ENCODE peak calls at places on chromosomes 5 and 9, in ten cellular contexts. D is GM23248, S is A549, E is neural progenitor cell, Y is GM23338, J is pancreas, W is upper lobe of right lung, P is thyroid gland, A is adrenal gland, M is Peyer's patch. N is an unnamed sample. For H3K4me1, the result is how much of the 10 kb centered on the place peaks cover.

GRCh38 chr5:158320178-158320674 is 461.3 kb upstream of the CLINT1 start:
- DNase-seq in D (no peak), S (no peak), E (no peak), Y (no peak), J (no peak), W (no peak), P (no peak), A (no peak), M (no peak), N (no peak)

GRCh38 chr5:158812381-158812780 is 287.3 kb downstream of the EBF1 start:
- DNase-seq in D (no peak), S (no peak), E (no peak), Y (peak), J (no peak), W (no peak), P (peak), A (peak), M (peak), N (no peak)

GRCh38 chr5:177131352-177131710 is 2.2 kb upstream of the NSD1 start:
- DNase-seq in D (no peak), S (no peak), E (no peak), Y (no peak), J (no peak), W (peak), P (no peak), A (no peak), M (no peak), N (no peak)

GRCh38 chr5:34059997-34060396 is 17.0 kb upstream of the C1QTNF3 start:
- DNase-seq in D (peak), S (no peak), E (no peak), Y (no peak), J (no peak), W (no peak), P (no peak), A (no peak), M (no peak), N (no peak)

GRCh38 chr5:99814311-99815063 is 720.7 kb upstream of the FAM174A start:
- DNase-seq in D (no peak), S (no peak), E (no peak), Y (no peak), J (no peak), W (no peak), P (no peak), A (no peak), M (no peak), N (no peak)

GRCh38 chr9:89553451-89554020 is 51.3 kb upstream of the GADD45G start:
- DNase-seq in D (no peak), S (no peak), E (no peak), Y (no peak), J (no peak), W (no peak), P (no peak), A (no peak), M (no peak), N (no peak)

GRCh38 chr5:29367176-29367833 is 1826.2 kb upstream of the CDH6 start:
- DNase-seq in D (no peak), S (no peak), E (peak), Y (peak), J (no peak), W (no peak), P (no peak), A (no peak), M (no peak), N (no peak)

GRCh38 chr9:26744362-26744965 is 148.1 kb downstream of the CAAP1 start:
- DNase-seq in D (peak), S (peak), E (peak), Y (peak), J (no peak), W (no peak), P (no peak), A (no peak), M (no peak), N (no peak)

GRCh38 chr5:167049043-167049663 is 1242.3 kb upstream of the WWC1 start:
- DNase-seq in D (peak), S (peak), E (peak), Y (peak), J (peak), W (no peak), P (peak), A (peak), M (no peak), N (no peak)

GRCh38 chr5:19886123-19886921 is 101.7 kb downstream of the CDH18 start:
- DNase-seq in D (peak), S (no peak), E (no peak), Y (no peak), J (no peak), W (no peak), P (no peak), A (no peak), M (no peak), N (no peak)

GRCh38 chr5:100900142-100900795 is 2.8 kb downstream of the ST8SIA4 start:
- DNase-seq in D (peak), S (no peak), E (peak), Y (peak), J (peak), W (peak), P (no peak), A (no peak), M (peak), N (peak)

GRCh38 chr5:36414869-36415282 is 113.2 kb upstream of the RANBP3L start:
- DNase-seq in D (peak), S (no peak), E (peak), Y (peak), J (no peak), W (no peak), P (no peak), A (no peak), M (no peak), N (no peak)

GRCh38 chr5:40270274-40270855 is 409.4 kb upstream of the PTGER4 start:
- DNase-seq in D (no peak), S (no peak), E (no peak), Y (no peak), J (no peak), W (no peak), P (no peak), A (no peak), M (no peak), N (no peak)

GRCh38 chr5:124647393-124647792 is 99.0 kb downstream of the ZNF608 start:
- DNase-seq in D (no peak), S (no peak), E (no peak), Y (no peak), J (no peak), W (no peak), P (no peak), A (no peak), M (no peak), N (no peak)

GRCh38 chr5:34736445-34737119 is 80.5 kb downstream of the RAI14 start:
- DNase-seq in D (peak), S (no peak), E (no peak), Y (peak), J (no peak), W (no peak), P (no peak), A (no peak), M (no peak), N (no peak)

GRCh38 chr5:148645527-148645926 is 8.8 kb downstream of the HTR4 start:
- DNase-seq in D (no peak), S (no peak), E (no peak), Y (no peak), J (no peak), W (no peak), P (no peak), A (no peak), M (no peak), N (no peak)

GRCh38 chr5:94613583-94613982 is 4.8 kb downstream of the KIAA0825 start:
- DNase-seq in D (peak), S (peak), E (peak), Y (peak), J (no peak), W (no peak), P (no peak), A (no peak), M (no peak), N (no peak)

GRCh38 chr9:95438958-95439357 is 77.8 kb downstream of the PTCH1 start:
- DNase-seq in D (no peak), S (no peak), E (no peak), Y (no peak), J (no peak), W (no peak), P (no peak), A (no peak), M (no peak), N (no peak)

GRCh38 chr5:32280656-32281081 is 32.1 kb downstream of the MTMR12 start:
- DNase-seq in D (no peak), S (no peak), E (no peak), Y (no peak), J (no peak), W (no peak), P (no peak), A (no peak), M (no peak), N (no peak)

GRCh38 chr5:111735829-111736228 is 21.2 kb downstream of the NREP start:
- DNase-seq in D (peak), S (no peak), E (no peak), Y (peak), J (no peak), W (no peak), P (peak), A (peak), M (no peak), N (no peak)

GRCh38 chr9:92650839-92651621 is 18.9 kb downstream of the IPPK start:
- DNase-seq in D (peak), S (no peak), E (no peak), Y (no peak), J (no peak), W (peak), P (no peak), A (no peak), M (no peak), N (peak)

GRCh38 chr9:134548618-134549017 is 93.0 kb upstream of the COL5A1 start:
- DNase-seq in D (no peak), S (no peak), E (no peak), Y (no peak), J (no peak), W (peak), P (no peak), A (no peak), M (no peak), N (peak)

GRCh38 chr9:20854444-20854843 is 170.4 kb downstream of the FOCAD start:
- DNase-seq in D (peak), S (no peak), E (no peak), Y (no peak), J (no peak), W (no peak), P (no peak), A (no peak), M (no peak), N (no peak)

GRCh38 chr5:83151821-83152220 is 74.5 kb downstream of the XRCC4 start:
- DNase-seq in D (peak), S (no peak), E (no peak), Y (no peak), J (no peak), W (no peak), P (no peak), A (no peak), M (no peak), N (no peak)

GRCh38 chr5:145958463-145958862 is 22.1 kb downstream of the SH3RF2 start:
- DNase-seq in D (no peak), S (no peak), E (no peak), Y (no peak), J (no peak), W (no peak), P (no peak), A (no peak), M (no peak), N (no peak)

GRCh38 chr5:23507278-23507685 is at the start of gene PRDM9:
- DNase-seq in D (peak), S (peak), E (no peak), Y (peak), J (peak), W (peak), P (peak), A (peak), M (no peak), N (peak)

GRCh38 chr5:73451218-73452130 is 2.9 kb upstream of the FOXD1 start:
- DNase-seq in D (peak), S (no peak), E (peak), Y (peak), J (peak), W (peak), P (peak), A (peak), M (peak), N (peak)

GRCh38 chr5:93677344-93678021 is 63.9 kb downstream of the POU5F2 start:
- DNase-seq in D (peak), S (no peak), E (peak), Y (peak), J (peak), W (no peak), P (peak), A (peak), M (no peak), N (peak)

GRCh38 chr5:38193015-38193581 is 65.3 kb upstream of the EGFLAM start:
- DNase-seq in D (peak), S (peak), E (peak), Y (peak), J (peak), W (peak), P (peak), A (peak), M (peak), N (peak)

GRCh38 chr5:172771439-172772111 is 580 bp upstream of the DUSP1 start:
- DNase-seq in D (peak), S (no peak), E (no peak), Y (no peak), J (no peak), W (no peak), P (peak), A (no peak), M (peak), N (no peak)

GRCh38 chr5:135072357-135073247 is 38.6 kb upstream of the PITX1 start:
- DNase-seq in D (no peak), S (no peak), E (peak), Y (peak), J (no peak), W (peak), P (no peak), A (no peak), M (no peak), N (no peak)

GRCh38 chr9:26191711-26192110 is 513.5 kb upstream of the TUSC1 start:
- DNase-seq in D (no peak), S (no peak), E (no peak), Y (no peak), J (no peak), W (no peak), P (no peak), A (no peak), M (no peak), N (no peak)

GRCh38 chr5:176789873-176790615 is 20.3 kb upstream of the UNC5A start:
- DNase-seq in D (peak), S (no peak), E (no peak), Y (no peak), J (no peak), W (no peak), P (no peak), A (no peak), M (no peak), N (no peak)

GRCh38 chr5:74950836-74951515 is 84.8 kb upstream of the FAM169A start:
- DNase-seq in D (peak), S (no peak), E (no peak), Y (no peak), J (no peak), W (no peak), P (no peak), A (no peak), M (no peak), N (no peak)

GRCh38 chr9:1606253-1606652 is 408.9 kb upstream of the SMARCA2 start:
- DNase-seq in D (no peak), S (no peak), E (no peak), Y (no peak), J (no peak), W (no peak), P (no peak), A (no peak), M (no peak), N (no peak)

GRCh38 chr5:109866051-109866450 is 176.3 kb downstream of the MAN2A1 start:
- DNase-seq in D (peak), S (no peak), E (no peak), Y (no peak), J (no peak), W (no peak), P (no peak), A (no peak), M (no peak), N (no peak)

GRCh38 chr9:99120256-99120655 is 15.3 kb downstream of the TGFBR1 start:
- DNase-seq in D (no peak), S (no peak), E (no peak), Y (no peak), J (no peak), W (no peak), P (no peak), A (no peak), M (no peak), N (no peak)
- H3K4me1 ChIP-seq in D (under half), S (under half), E (under half), Y (under half), J (under half), W (under half), P (under half), A (under half), M (under half), N (half or more)

GRCh38 chr5:96933764-96934163 is 2.1 kb upstream of the LNPEP start:
- DNase-seq in D (peak), S (no peak), E (no peak), Y (no peak), J (no peak), W (no peak), P (no peak), A (no peak), M (no peak), N (no peak)
- H3K4me1 ChIP-seq in D (under half), S (under half), E (under half), Y (under half), J (under half), W (under half), P (under half), A (under half), M (under half), N (under half)

GRCh38 chr5:139569276-139569955 is 8.3 kb downstream of the UBE2D2 start:
- DNase-seq in D (peak), S (no peak), E (no peak), Y (no peak), J (no peak), W (no peak), P (no peak), A (no peak), M (no peak), N (no peak)
- H3K4me1 ChIP-seq in D (under half), S (under half), E (under half), Y (under half), J (under half), W (half or more), P (under half), A (half or more), M (under half), N (half or more)

GRCh38 chr5:78506296-78507049 is 142.1 kb downstream of the LHFPL2 start:
- DNase-seq in D (peak), S (no peak), E (peak), Y (no peak), J (no peak), W (no peak), P (no peak), A (no peak), M (no peak), N (no peak)

GRCh38 chr5:78507531-78507930 is 141.0 kb downstream of the LHFPL2 start:
- DNase-seq in D (no peak), S (no peak), E (no peak), Y (no peak), J (no peak), W (no peak), P (no peak), A (no peak), M (no peak), N (no peak)

GRCh38 chr5:78504726-78505431 is 143.7 kb downstream of the LHFPL2 start:
- DNase-seq in D (peak), S (peak), E (no peak), Y (no peak), J (peak), W (no peak), P (peak), A (peak), M (peak), N (peak)

GRCh38 chr5:78503958-78504357 is 143.5 kb downstream of the SCAMP1 start:
- DNase-seq in D (peak), S (no peak), E (no peak), Y (no peak), J (no peak), W (no peak), P (no peak), A (no peak), M (no peak), N (no peak)

GRCh38 chr5:78505860-78506259 is 142.7 kb downstream of the LHFPL2 start:
- DNase-seq in D (no peak), S (no peak), E (no peak), Y (no peak), J (no peak), W (no peak), P (no peak), A (no peak), M (no peak), N (no peak)
- H3K4me1 ChIP-seq in D (half or more), S (under half), E (under half), Y (under half), J (under half), W (under half), P (half or more), A (half or more), M (under half), N (half or more)

DNA sequence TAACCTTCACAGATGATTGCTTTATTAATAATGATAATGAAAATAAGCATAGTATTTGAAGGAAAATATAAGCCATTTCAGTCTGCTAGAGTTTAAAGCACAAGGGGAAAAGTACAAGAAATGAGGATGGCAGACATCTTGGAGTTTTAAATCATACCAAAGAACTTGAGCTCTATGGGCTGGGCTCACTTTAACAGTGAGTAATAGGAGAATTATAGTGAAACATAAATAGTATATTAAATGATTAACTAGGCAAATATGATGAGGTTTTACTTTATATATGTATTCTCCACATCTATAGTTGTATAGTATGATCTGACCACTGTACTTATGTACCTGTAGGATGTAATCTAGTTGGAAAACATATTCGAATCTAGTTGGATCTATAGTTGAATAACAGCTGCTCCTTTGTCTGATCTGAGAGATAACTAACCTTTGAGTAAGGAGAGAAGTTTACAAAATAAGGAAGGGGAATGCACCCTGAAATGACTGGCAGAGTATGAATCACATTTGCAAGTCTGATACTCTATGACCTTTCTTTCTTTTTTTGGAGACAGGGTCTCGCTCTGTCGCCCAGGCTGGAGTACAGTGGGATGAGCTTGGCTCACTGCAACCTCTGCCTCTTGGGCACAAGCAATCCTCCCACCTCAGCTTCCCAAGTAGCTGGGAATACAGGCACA is 17.6 kb downstream of the MEGF9 start:
- DNase-seq in D (no peak), S (no peak), E (no peak), Y (no peak), J (no peak), W (no peak), P (no peak), A (no peak), M (no peak), N (no peak)
- H3K4me1 ChIP-seq in D (under half), S (half or more), E (under half), Y (under half), J (under half), W (under half), P (under half), A (under half), M (under half), N (under half)

GRCh38 chr5:62259699-62260220 is 46.2 kb upstream of the KIF2A start:
- DNase-seq in D (no peak), S (no peak), E (no peak), Y (no peak), J (no peak), W (no peak), P (no peak), A (no peak), M (no peak), N (no peak)
- H3K4me1 ChIP-seq in D (under half), S (under half), E (under half), Y (under half), J (under half), W (under half), P (under half), A (under half), M (under half), N (under half)

GRCh38 chr5:132473608-132474007 is 17.0 kb downstream of the IRF1 start:
- DNase-seq in D (no peak), S (no peak), E (no peak), Y (no peak), J (no peak), W (peak), P (no peak), A (no peak), M (no peak), N (no peak)

GRCh38 chr5:132475531-132475930 is 15.0 kb downstream of the IRF1 start:
- DNase-seq in D (no peak), S (no peak), E (no peak), Y (no peak), J (no peak), W (peak), P (no peak), A (no peak), M (no peak), N (no peak)

GRCh38 chr5:132474131-132474723 is 16.3 kb downstream of the IRF1 start:
- DNase-seq in D (no peak), S (no peak), E (no peak), Y (no peak), J (no peak), W (peak), P (no peak), A (no peak), M (no peak), N (no peak)

GRCh38 chr5:132475939-132476852 is 14.4 kb downstream of the IRF1 start:
- DNase-seq in D (no peak), S (no peak), E (no peak), Y (no peak), J (no peak), W (peak), P (no peak), A (peak), M (no peak), N (no peak)

GRCh38 chr5:132474881-132475511 is 15.6 kb downstream of the IRF1 start:
- DNase-seq in D (no peak), S (no peak), E (no peak), Y (peak), J (no peak), W (peak), P (no peak), A (no peak), M (no peak), N (no peak)
- H3K4me1 ChIP-seq in D (under half), S (under half), E (under half), Y (under half), J (under half), W (under half), P (under half), A (under half), M (under half), N (half or more)

GRCh38 chr5:154756871-154757646 is 1.9 kb downstream of the LARP1 start:
- DNase-seq in D (peak), S (no peak), E (peak), Y (peak), J (peak), W (peak), P (peak), A (peak), M (peak), N (peak)
- H3K4me1 ChIP-seq in D (half or more), S (under half), E (half or more), Y (half or more), J (half or more), W (half or more), P (half or more), A (half or more), M (under half), N (half or more)